ENCODE peak calls at places on chromosomes 1 and 21, in seven cellular contexts. E is cardiac muscle cell, O is spleen, K is ovary, I is HL-60, P is stomach, Z is left lung. M is an unnamed sample.

GRCh38 chr1:191643060-191643459 is 515.2 kb upstream of the RGS18 start:
- DNase-seq in E (no peak), O (no peak), K (no peak), I (no peak), P (no peak), Z (no peak), M (no peak)

GRCh38 chr1:29639156-29639736 is 402.9 kb downstream of the PTPRU start:
- DNase-seq in E (no peak), O (no peak), K (no peak), I (no peak), P (no peak), Z (no peak), M (peak)

GRCh38 chr21:18951291-18952038 is 547.9 kb upstream of the TMPRSS15 start:
- DNase-seq in E (no peak), O (no peak), K (no peak), I (peak), P (no peak), Z (peak), M (no peak)

GRCh38 chr1:201501812-201502510 is 5.0 kb downstream of the CSRP1 start:
- DNase-seq in E (no peak), O (peak), K (no peak), I (no peak), P (no peak), Z (no peak), M (no peak)

GRCh38 chr1:114988095-114988494 is 41.5 kb upstream of the TSHB start:
- DNase-seq in E (no peak), O (no peak), K (no peak), I (no peak), P (no peak), Z (no peak), M (no peak)

GRCh38 chr1:9119745-9120144 is 9.2 kb downstream of the GPR157 start:
- DNase-seq in E (no peak), O (peak), K (no peak), I (no peak), P (no peak), Z (peak), M (no peak)

GRCh38 chr1:98304888-98305287 is 356.6 kb upstream of the SNX7 start:
- DNase-seq in E (peak), O (no peak), K (no peak), I (no peak), P (no peak), Z (no peak), M (no peak)

GRCh38 chr1:95072532-95073419 is at the start of gene ALG14:
- DNase-seq in E (peak), O (peak), K (peak), I (peak), P (peak), Z (peak), M (peak)

GRCh38 chr1:224542783-224543440 is 73.2 kb upstream of the CNIH3 start:
- DNase-seq in E (peak), O (no peak), K (no peak), I (peak), P (no peak), Z (no peak), M (peak)

GRCh38 chr1:56580771-56581170 is 1.4 kb upstream of the PLPP3 start:
- DNase-seq in E (no peak), O (no peak), K (no peak), I (no peak), P (no peak), Z (no peak), M (no peak)

GRCh38 chr1:184028854-184029623 is 8.5 kb downstream of the COLGALT2 start:
- DNase-seq in E (no peak), O (no peak), K (no peak), I (no peak), P (no peak), Z (peak), M (no peak)

GRCh38 chr1:180642781-180643180 is 11.0 kb downstream of the XPR1 start:
- DNase-seq in E (no peak), O (no peak), K (no peak), I (no peak), P (no peak), Z (no peak), M (no peak)

GRCh38 chr1:10225573-10225972 is 15.2 kb downstream of the KIF1B start:
- DNase-seq in E (no peak), O (no peak), K (no peak), I (no peak), P (no peak), Z (no peak), M (no peak)

GRCh38 chr1:7915826-7916225 is 24.8 kb downstream of the TNFRSF9 start:
- DNase-seq in E (no peak), O (no peak), K (no peak), I (no peak), P (no peak), Z (no peak), M (no peak)

GRCh38 chr1:202571719-202572339 is 138.4 kb downstream of the SYT2 start:
- DNase-seq in E (peak), O (no peak), K (no peak), I (no peak), P (no peak), Z (no peak), M (peak)

GRCh38 chr1:227315500-227316346 is 2.6 kb downstream of the CDC42BPA start:
- DNase-seq in E (peak), O (no peak), K (peak), I (no peak), P (peak), Z (no peak), M (peak)

GRCh38 chr1:41152622-41153044 is 89.5 kb downstream of the SCMH1 start:
- DNase-seq in E (peak), O (no peak), K (no peak), I (no peak), P (no peak), Z (no peak), M (peak)

GRCh38 chr1:147641695-147642592 is 28.4 kb downstream of the ACP6 start:
- DNase-seq in E (peak), O (no peak), K (peak), I (no peak), P (peak), Z (no peak), M (peak)

GRCh38 chr1:228867093-228867950 is 132.0 kb downstream of the RHOU start:
- DNase-seq in E (peak), O (no peak), K (no peak), I (no peak), P (peak), Z (no peak), M (no peak)

GRCh38 chr1:1678581-1679380 is 13.8 kb downstream of the SLC35E2B start:
- DNase-seq in E (no peak), O (peak), K (no peak), I (peak), P (peak), Z (peak), M (no peak)

GRCh38 chr21:28256420-28256831 is 736.3 kb downstream of the LTN1 start:
- DNase-seq in E (no peak), O (no peak), K (no peak), I (no peak), P (no peak), Z (no peak), M (no peak)

GRCh38 chr1:209390764-209391163 is 192.8 kb upstream of the CAMK1G start:
- DNase-seq in E (no peak), O (no peak), K (no peak), I (no peak), P (no peak), Z (no peak), M (no peak)

GRCh38 chr1:22969224-22969829 is 3.3 kb downstream of the LACTBL1 start:
- DNase-seq in E (peak), O (no peak), K (no peak), I (no peak), P (no peak), Z (no peak), M (peak)

GRCh38 chr1:150235436-150235851 is 468 bp downstream of the ANP32E start:
- DNase-seq in E (no peak), O (no peak), K (peak), I (no peak), P (no peak), Z (no peak), M (peak)

GRCh38 chr1:34822202-34822601 is 29.4 kb downstream of the GJA4 start:
- DNase-seq in E (no peak), O (no peak), K (no peak), I (peak), P (no peak), Z (no peak), M (no peak)

GRCh38 chr1:156414440-156415064 is 45.5 kb downstream of the RHBG start:
- DNase-seq in E (no peak), O (no peak), K (no peak), I (no peak), P (no peak), Z (no peak), M (peak)

GRCh38 chr1:173042806-173043205 is 7.9 kb downstream of the TNFSF18 start:
- DNase-seq in E (peak), O (no peak), K (no peak), I (no peak), P (no peak), Z (no peak), M (peak)

GRCh38 chr1:200428482-200429205 is 18.8 kb upstream of the ZNF281 start:
- DNase-seq in E (peak), O (no peak), K (no peak), I (no peak), P (no peak), Z (no peak), M (no peak)

DNA sequence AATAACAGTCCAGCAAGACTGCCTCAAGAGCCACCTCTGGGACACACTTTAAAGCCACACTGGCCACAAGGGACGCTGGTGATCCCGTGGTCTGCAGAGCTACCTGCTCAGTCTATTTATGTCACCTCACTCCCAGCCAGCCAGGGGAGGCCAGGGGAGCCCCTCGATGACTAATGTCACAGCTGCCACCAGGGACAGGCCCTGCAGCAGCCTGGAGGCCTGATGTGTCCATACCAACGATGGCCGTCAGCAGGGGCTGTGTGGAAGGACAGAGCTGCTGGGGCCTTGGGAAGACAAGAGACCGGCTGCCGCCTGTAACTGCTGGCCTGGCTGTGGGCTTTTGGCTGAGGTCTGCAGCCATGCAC is 71.0 kb downstream of the SIK1 start:
- DNase-seq in E (no peak), O (no peak), K (no peak), I (no peak), P (no peak), Z (peak), M (no peak)
- TF ChIP-seq CTCF in E (no peak), O (no peak), K (no peak), I (no peak), P (no peak), Z (no peak), M (no peak)

DNA sequence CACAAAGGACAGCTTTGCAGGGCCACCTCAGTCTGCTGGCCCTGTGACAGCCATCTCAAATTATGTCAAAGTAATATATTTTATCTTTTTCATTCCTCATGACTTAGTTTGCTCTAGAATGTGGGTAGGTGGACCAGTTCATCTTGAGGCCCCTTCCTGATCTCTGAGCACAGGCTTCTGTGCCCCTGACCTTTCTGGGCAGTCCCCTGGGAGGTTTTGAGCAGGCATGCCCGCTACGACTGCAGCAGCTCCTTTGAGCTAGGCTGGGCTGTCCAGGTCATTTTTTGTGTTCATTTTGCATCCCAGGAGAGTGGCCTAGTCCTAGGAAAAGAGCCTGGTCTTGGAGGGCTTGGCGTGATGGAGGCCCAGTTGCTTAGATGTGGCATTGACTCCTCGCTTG is 42.7 kb downstream of the EIF2D start:
- DNase-seq in E (no peak), O (no peak), K (no peak), I (no peak), P (no peak), Z (no peak), M (no peak)
- H3K4me3 ChIP-seq in E (no peak), O (no peak), K (no peak), I (no peak), P (no peak), Z (no peak), M (no peak)

GRCh38 chr1:179478370-179478769 is 97.4 kb downstream of the NPHS2 start:
- DNase-seq in E (no peak), O (no peak), K (no peak), I (no peak), P (no peak), Z (no peak), M (no peak)
- TF ChIP-seq CTCF in E (no peak), O (no peak), K (no peak), I (no peak), P (no peak), Z (no peak), M (no peak)

DNA sequence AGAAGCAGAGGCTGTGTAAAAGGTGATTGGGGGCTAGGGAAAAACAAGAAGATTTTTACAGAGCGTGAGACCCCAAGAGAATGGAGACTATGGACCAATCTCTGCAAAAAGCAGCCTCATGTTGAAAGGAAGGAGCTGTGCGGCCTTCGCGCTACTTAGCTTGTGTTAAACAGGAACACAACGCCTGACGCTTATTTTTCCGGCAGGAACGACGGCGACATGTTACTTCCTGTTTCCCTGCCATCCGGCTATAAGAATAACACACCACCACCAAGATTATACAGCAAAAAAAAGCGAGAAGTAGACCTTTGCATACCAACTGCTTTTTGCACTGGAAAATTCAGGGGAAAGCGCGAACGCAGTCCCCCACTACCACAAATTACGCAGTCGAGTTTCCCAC is 272.7 kb downstream of the FAM72C start:
- DNase-seq in E (no peak), O (no peak), K (no peak), I (no peak), P (no peak), Z (no peak), M (no peak)
- H3K4me3 ChIP-seq in E (no peak), O (no peak), K (no peak), I (no peak), P (no peak), Z (no peak), M (no peak)

GRCh38 chr1:110212165-110213142 is 2.3 kb downstream of the KCNC4 start:
- DNase-seq in E (peak), O (no peak), K (peak), I (no peak), P (no peak), Z (no peak), M (no peak)
- TF ChIP-seq CTCF in E (no peak), O (no peak), K (no peak), I (no peak), P (no peak), Z (no peak), M (no peak)

GRCh38 chr1:154420961-154421924 is 16.1 kb downstream of the IL6R start:
- DNase-seq in E (no peak), O (peak), K (no peak), I (no peak), P (no peak), Z (no peak), M (no peak)

GRCh38 chr1:154418898-154419619 is 13.9 kb downstream of the IL6R start:
- DNase-seq in E (no peak), O (peak), K (no peak), I (no peak), P (no peak), Z (no peak), M (peak)

GRCh38 chr1:154418062-154418897 is 13.1 kb downstream of the IL6R start:
- DNase-seq in E (no peak), O (no peak), K (peak), I (no peak), P (peak), Z (peak), M (peak)

GRCh38 chr1:154420172-154420571 is 15.0 kb downstream of the IL6R start:
- DNase-seq in E (peak), O (peak), K (peak), I (no peak), P (peak), Z (peak), M (peak)

GRCh38 chr1:154419620-154420020 is 14.5 kb downstream of the IL6R start:
- DNase-seq in E (peak), O (peak), K (peak), I (no peak), P (peak), Z (peak), M (peak)
- H3K4me3 ChIP-seq in E (no peak), O (no peak), K (peak), I (no peak), P (no peak), Z (no peak), M (peak)

GRCh38 chr1:13808729-13809131 is 108.7 kb downstream of the PRDM2 start:
- DNase-seq in E (peak), O (no peak), K (peak), I (no peak), P (no peak), Z (no peak), M (peak)

GRCh38 chr1:13805431-13805830 is 105.4 kb downstream of the PRDM2 start:
- DNase-seq in E (no peak), O (no peak), K (no peak), I (no peak), P (no peak), Z (no peak), M (no peak)

GRCh38 chr1:13809461-13810159 is 109.6 kb downstream of the PRDM2 start:
- DNase-seq in E (no peak), O (no peak), K (no peak), I (no peak), P (no peak), Z (no peak), M (no peak)

GRCh38 chr1:13806108-13806507 is 106.1 kb downstream of the PRDM2 start:
- DNase-seq in E (no peak), O (no peak), K (no peak), I (no peak), P (no peak), Z (peak), M (no peak)

GRCh38 chr1:13807213-13807612 is 107.2 kb downstream of the PRDM2 start:
- DNase-seq in E (peak), O (no peak), K (no peak), I (no peak), P (peak), Z (no peak), M (peak)
- TF ChIP-seq CTCF in E (peak), O (peak), K (no peak), I (peak), P (no peak), Z (no peak), M (peak)

GRCh38 chr1:81453971-81454370 is 346.8 kb upstream of the ADGRL2 start:
- DNase-seq in E (no peak), O (no peak), K (no peak), I (no peak), P (no peak), Z (no peak), M (peak)
- H3K4me3 ChIP-seq in E (no peak), O (no peak), K (no peak), I (no peak), P (no peak), Z (no peak), M (no peak)

GRCh38 chr1:11802973-11803885 is 2.5 kb downstream of the MTHFR start:
- DNase-seq in E (peak), O (peak), K (peak), I (peak), P (peak), Z (peak), M (peak)

GRCh38 chr1:11800756-11801433 is 4.9 kb downstream of the MTHFR start:
- DNase-seq in E (no peak), O (no peak), K (peak), I (no peak), P (no peak), Z (no peak), M (no peak)

GRCh38 chr1:11800391-11800755 is 5.4 kb downstream of the MTHFR start:
- DNase-seq in E (no peak), O (no peak), K (no peak), I (no peak), P (no peak), Z (no peak), M (no peak)

GRCh38 chr1:11804666-11805453 is 904 bp downstream of the MTHFR start:
- DNase-seq in E (peak), O (no peak), K (peak), I (peak), P (peak), Z (no peak), M (peak)

GRCh38 chr1:11802616-11802972 is 3.2 kb downstream of the MTHFR start:
- DNase-seq in E (no peak), O (peak), K (peak), I (no peak), P (no peak), Z (no peak), M (no peak)
- TF ChIP-seq CTCF in E (no peak), O (no peak), K (no peak), I (no peak), P (no peak), Z (no peak), M (no peak)